ENCODE peak calls at places on chromosomes 6 and 20, in four cellular contexts. A is K562, N is H1, Z is HepG2. I is an unnamed sample.

GRCh38 chr6:156021746-156022396 is 566.2 kb upstream of the NOX3 start:
- DNase-seq in N (no peak), Z (no peak), A (no peak), I (no peak)

GRCh38 chr6:43719511-43719910 is 31.9 kb upstream of the MRPS18A start:
- DNase-seq in A (no peak), N (no peak), Z (no peak), I (no peak)

GRCh38 chr6:32692019-32692418 is 25.6 kb upstream of the HLA-DQB1 start:
- DNase-seq in N (peak; percentile 2), Z (peak; percentile 35), A (no peak), I (no peak)

GRCh38 chr6:112618796-112619195 is 271.7 kb downstream of the RFPL4B start:
- DNase-seq in Z (no peak), A (no peak), N (no peak), I (no peak)

GRCh38 chr6:36755435-36756348 is 58.1 kb downstream of the RAB44 start:
- DNase-seq in A (no peak), N (no peak), Z (peak; percentile 40), I (peak; percentile 25)

GRCh38 chr20:57612436-57612835 is 7.8 kb downstream of the ZBP1 start:
- DNase-seq in A (no peak), Z (no peak), N (no peak), I (no peak)

GRCh38 chr6:96505363-96505762 is 16.2 kb upstream of the UFL1 start:
- DNase-seq in Z (no peak), A (no peak), N (no peak), I (no peak)

GRCh38 chr20:62164879-62165761 is 17.7 kb upstream of the MTG2 start:
- DNase-seq in Z (no peak), A (no peak), N (no peak), I (no peak)

DNA sequence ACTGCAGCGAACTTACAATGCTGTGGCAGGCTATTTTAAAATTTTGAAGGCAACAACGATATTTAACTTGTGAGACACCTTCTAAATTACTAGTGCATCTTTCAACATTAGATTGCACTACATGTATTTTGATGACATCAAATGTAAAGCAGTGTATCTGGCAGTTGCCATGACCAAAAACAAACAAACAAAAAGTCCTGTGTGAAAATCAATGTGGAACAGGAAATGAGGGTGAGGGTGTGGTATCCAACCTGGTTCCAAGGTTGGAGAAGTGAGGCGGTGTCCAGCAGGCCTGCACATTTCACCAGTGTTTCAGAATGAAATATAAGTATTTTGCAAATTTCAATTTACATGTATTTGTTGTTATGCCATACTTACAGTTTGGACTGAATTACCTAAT is 112.0 kb downstream of the LAMP5 start:
- DNase-seq in Z (no peak), N (no peak), A (no peak), I (no peak)
- TF ChIP-seq RFX5 in Z (no peak), N (no peak), A (no peak), I (no peak)

GRCh38 chr6:113774122-113774835 is 82.9 kb upstream of the MARCKS start:
- DNase-seq in N (no peak), Z (no peak), A (no peak), I (no peak)
- TF ChIP-seq PHF8 in N (no peak), Z (no peak), A (no peak), I (no peak)

DNA sequence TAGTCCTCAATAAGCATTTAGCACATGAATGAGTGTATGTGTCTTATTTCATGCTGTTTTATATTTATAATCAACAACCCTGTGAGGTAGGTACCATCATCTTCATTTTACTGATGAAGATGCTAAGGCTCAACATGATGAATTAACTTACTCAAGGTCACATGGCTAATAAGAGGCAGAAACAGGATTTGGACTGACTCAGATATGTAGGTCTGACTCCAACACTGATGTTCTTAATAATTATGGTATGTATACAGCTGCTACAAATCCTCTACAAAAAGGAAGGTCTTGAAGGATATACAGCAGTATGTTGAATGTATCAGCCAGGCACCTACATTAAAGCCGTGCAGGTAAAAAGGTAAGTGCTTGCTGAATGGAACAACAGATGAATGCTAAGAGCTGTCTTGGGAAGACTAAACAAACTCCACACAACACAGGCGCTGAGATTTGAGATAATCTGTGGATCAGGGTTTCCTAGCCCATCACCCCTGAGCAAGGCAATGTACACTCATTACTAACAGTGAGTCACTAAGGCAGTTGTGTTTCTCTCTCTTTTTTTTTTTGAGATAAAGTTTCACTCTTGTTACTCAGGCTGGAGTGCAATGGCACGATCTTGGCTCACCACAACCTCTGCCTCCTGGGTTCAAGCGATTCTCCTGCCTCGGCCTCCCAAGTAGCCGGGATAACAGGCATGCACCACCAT is 31.9 kb downstream of the TTI1 start:
- DNase-seq in Z (no peak), A (no peak), N (no peak), I (no peak)
- TF ChIP-seq RFX5 in Z (no peak), A (no peak), N (no peak), I (no peak)

GRCh38 chr20:43550456-43550855 is 8.4 kb upstream of the SGK2 start:
- DNase-seq in A (no peak), N (no peak), Z (no peak), I (no peak)
- TF ChIP-seq PHF8 in A (no peak), N (no peak), Z (no peak), I (no peak)

GRCh38 chr6:142376115-142376514 is 74.3 kb downstream of the ADGRG6 start:
- DNase-seq in N (no peak), A (no peak), Z (peak; percentile 78), I (peak; percentile 61)
- TF ChIP-seq RFX5 in N (no peak), A (no peak), Z (no peak), I (no peak)

GRCh38 chr6:90446164-90446563 is 140.7 kb downstream of the MAP3K7 start:
- DNase-seq in A (no peak), N (no peak), Z (no peak), I (no peak)
- TF ChIP-seq PHF8 in A (no peak), N (no peak), Z (no peak), I (no peak)